ENCODE peak calls at places on chromosomes 16 and 17, in nine cellular contexts. One of them, this sample, is unnamed.

GRCh38 chr17:75142236-75142971 is 10.9 kb upstream of the NT5C start:
- DNase-seq in ovary: no peak
- DNase-seq in heart left ventricle: no peak
- DNase-seq in body of pancreas: no peak
- DNase-seq in IMR-90: no peak
- DNase-seq in suprapubic skin: no peak
- DNase-seq in esophagus squamous epithelium: no peak
- DNase-seq in H1: no peak
- DNase-seq in esophagus muscularis mucosa: no peak
- DNase-seq in this sample: no peak

GRCh38 chr16:17162560-17162959 is 308.2 kb downstream of the XYLT1 start:
- DNase-seq in esophagus muscularis mucosa: no peak
- DNase-seq in body of pancreas: no peak
- DNase-seq in suprapubic skin: no peak
- DNase-seq in H1: no peak
- DNase-seq in esophagus squamous epithelium: no peak
- DNase-seq in IMR-90: no peak
- DNase-seq in heart left ventricle: no peak
- DNase-seq in ovary: no peak
- DNase-seq in this sample: no peak

GRCh38 chr17:72614476-72614870 is 478.0 kb downstream of the SLC39A11 start:
- DNase-seq in esophagus squamous epithelium: no peak
- DNase-seq in ovary: no peak
- DNase-seq in esophagus muscularis mucosa: no peak
- DNase-seq in suprapubic skin: no peak
- DNase-seq in IMR-90: no peak
- DNase-seq in H1: no peak
- DNase-seq in heart left ventricle: no peak
- DNase-seq in body of pancreas: no peak
- DNase-seq in this sample: no peak

GRCh38 chr17:67912656-67913055 is 83.6 kb downstream of the C17orf58 start:
- DNase-seq in body of pancreas: no peak
- DNase-seq in IMR-90: no peak
- DNase-seq in heart left ventricle: no peak
- DNase-seq in suprapubic skin: no peak
- DNase-seq in H1: no peak
- DNase-seq in ovary: no peak
- DNase-seq in esophagus squamous epithelium: no peak
- DNase-seq in esophagus muscularis mucosa: no peak
- DNase-seq in this sample: no peak

GRCh38 chr16:53235851-53236250 is 181.1 kb downstream of the CHD9 start:
- DNase-seq in suprapubic skin: no peak
- DNase-seq in heart left ventricle: no peak
- DNase-seq in IMR-90: peak
- DNase-seq in H1: no peak
- DNase-seq in ovary: no peak
- DNase-seq in body of pancreas: no peak
- DNase-seq in esophagus squamous epithelium: no peak
- DNase-seq in esophagus muscularis mucosa: no peak
- DNase-seq in this sample: no peak

GRCh38 chr17:6231886-6232767 is 161.9 kb downstream of the WSCD1 start:
- DNase-seq in esophagus squamous epithelium: no peak
- DNase-seq in H1: no peak
- DNase-seq in heart left ventricle: no peak
- DNase-seq in body of pancreas: no peak
- DNase-seq in esophagus muscularis mucosa: no peak
- DNase-seq in IMR-90: no peak
- DNase-seq in ovary: no peak
- DNase-seq in suprapubic skin: no peak
- DNase-seq in this sample: no peak

GRCh38 chr16:8583712-8584111 is 6.6 kb downstream of the TMEM114 start:
- DNase-seq in suprapubic skin: no peak
- DNase-seq in body of pancreas: no peak
- DNase-seq in esophagus squamous epithelium: no peak
- DNase-seq in IMR-90: no peak
- DNase-seq in ovary: no peak
- DNase-seq in H1: no peak
- DNase-seq in heart left ventricle: no peak
- DNase-seq in esophagus muscularis mucosa: no peak
- DNase-seq in this sample: no peak

GRCh38 chr16:73054732-73055481 is 7.0 kb upstream of the ZFHX3 start:
- DNase-seq in esophagus muscularis mucosa: no peak
- DNase-seq in body of pancreas: no peak
- DNase-seq in esophagus squamous epithelium: no peak
- DNase-seq in H1: no peak
- DNase-seq in suprapubic skin: no peak
- DNase-seq in IMR-90: peak
- DNase-seq in ovary: no peak
- DNase-seq in heart left ventricle: no peak
- DNase-seq in this sample: no peak

GRCh38 chr16:56910654-56911539 is 21.0 kb upstream of the HERPUD1 start:
- DNase-seq in body of pancreas: peak
- DNase-seq in esophagus squamous epithelium: no peak
- DNase-seq in IMR-90: peak
- DNase-seq in esophagus muscularis mucosa: no peak
- DNase-seq in suprapubic skin: no peak
- DNase-seq in heart left ventricle: peak
- DNase-seq in ovary: no peak
- DNase-seq in H1: no peak
- DNase-seq in this sample: no peak

GRCh38 chr17:59361386-59361785 is 29.9 kb downstream of the YPEL2 start:
- DNase-seq in heart left ventricle: no peak
- DNase-seq in IMR-90: peak
- DNase-seq in H1: no peak
- DNase-seq in body of pancreas: no peak
- DNase-seq in suprapubic skin: no peak
- DNase-seq in ovary: no peak
- DNase-seq in esophagus muscularis mucosa: no peak
- DNase-seq in esophagus squamous epithelium: no peak
- DNase-seq in this sample: no peak

GRCh38 chr16:57255686-57256415 is 10.8 kb downstream of the ARL2BP start:
- DNase-seq in esophagus squamous epithelium: no peak
- DNase-seq in suprapubic skin: no peak
- DNase-seq in IMR-90: no peak
- DNase-seq in heart left ventricle: no peak
- DNase-seq in ovary: no peak
- DNase-seq in body of pancreas: no peak
- DNase-seq in H1: no peak
- DNase-seq in esophagus muscularis mucosa: no peak
- DNase-seq in this sample: no peak

GRCh38 chr17:60664022-60664421 is 13.6 kb upstream of the BCAS3 start:
- DNase-seq in H1: no peak
- DNase-seq in IMR-90: peak
- DNase-seq in suprapubic skin: no peak
- DNase-seq in esophagus squamous epithelium: no peak
- DNase-seq in ovary: no peak
- DNase-seq in heart left ventricle: no peak
- DNase-seq in esophagus muscularis mucosa: no peak
- DNase-seq in body of pancreas: no peak
- DNase-seq in this sample: no peak

GRCh38 chr17:70171159-70171558 is 1.8 kb downstream of the KCNJ2 start:
- DNase-seq in ovary: no peak
- DNase-seq in suprapubic skin: no peak
- DNase-seq in IMR-90: no peak
- DNase-seq in esophagus muscularis mucosa: no peak
- DNase-seq in body of pancreas: no peak
- DNase-seq in H1: no peak
- DNase-seq in esophagus squamous epithelium: no peak
- DNase-seq in heart left ventricle: no peak
- DNase-seq in this sample: no peak

GRCh38 chr17:59572301-59572924 is 7.0 kb downstream of the DHX40 start:
- DNase-seq in ovary: no peak
- DNase-seq in esophagus squamous epithelium: no peak
- DNase-seq in IMR-90: peak
- DNase-seq in suprapubic skin: no peak
- DNase-seq in esophagus muscularis mucosa: no peak
- DNase-seq in body of pancreas: no peak
- DNase-seq in heart left ventricle: no peak
- DNase-seq in H1: no peak
- DNase-seq in this sample: no peak

GRCh38 chr17:73952136-73952497 is 251.4 kb upstream of the RPL38 start:
- DNase-seq in suprapubic skin: no peak
- DNase-seq in esophagus squamous epithelium: no peak
- DNase-seq in H1: no peak
- DNase-seq in heart left ventricle: no peak
- DNase-seq in IMR-90: no peak
- DNase-seq in ovary: no peak
- DNase-seq in body of pancreas: no peak
- DNase-seq in esophagus muscularis mucosa: no peak
- DNase-seq in this sample: peak

GRCh38 chr17:38873646-38874380 is 4.0 kb downstream of the LASP1 start:
- DNase-seq in heart left ventricle: no peak
- DNase-seq in suprapubic skin: no peak
- DNase-seq in esophagus muscularis mucosa: no peak
- DNase-seq in ovary: no peak
- DNase-seq in IMR-90: no peak
- DNase-seq in H1: no peak
- DNase-seq in body of pancreas: no peak
- DNase-seq in esophagus squamous epithelium: no peak
- DNase-seq in this sample: no peak

GRCh38 chr17:31738488-31738887 is 120.6 kb downstream of the COPRS start:
- DNase-seq in ovary: no peak
- DNase-seq in suprapubic skin: no peak
- DNase-seq in esophagus muscularis mucosa: no peak
- DNase-seq in H1: no peak
- DNase-seq in IMR-90: no peak
- DNase-seq in heart left ventricle: peak
- DNase-seq in body of pancreas: no peak
- DNase-seq in esophagus squamous epithelium: no peak
- DNase-seq in this sample: no peak

GRCh38 chr17:42428141-42428944 is 5.3 kb upstream of the CAVIN1 start:
- DNase-seq in esophagus muscularis mucosa: no peak
- DNase-seq in ovary: peak
- DNase-seq in suprapubic skin: peak
- DNase-seq in heart left ventricle: no peak
- DNase-seq in body of pancreas: peak
- DNase-seq in esophagus squamous epithelium: no peak
- DNase-seq in H1: no peak
- DNase-seq in IMR-90: peak
- DNase-seq in this sample: peak
- H3K4me3 ChIP-seq in esophagus muscularis mucosa: no peak
- H3K4me3 ChIP-seq in ovary: no peak
- H3K4me3 ChIP-seq in suprapubic skin: no peak
- H3K4me3 ChIP-seq in heart left ventricle: no peak
- H3K4me3 ChIP-seq in body of pancreas: no peak
- H3K4me3 ChIP-seq in esophagus squamous epithelium: no peak
- H3K4me3 ChIP-seq in H1: no peak
- H3K4me3 ChIP-seq in IMR-90: no peak
- H3K4me3 ChIP-seq in this sample: no peak

GRCh38 chr17:77009877-77010276 is 130.9 kb upstream of the SEC14L1 start:
- DNase-seq in ovary: no peak
- DNase-seq in esophagus squamous epithelium: no peak
- DNase-seq in suprapubic skin: no peak
- DNase-seq in IMR-90: no peak
- DNase-seq in esophagus muscularis mucosa: no peak
- DNase-seq in body of pancreas: no peak
- DNase-seq in H1: no peak
- DNase-seq in heart left ventricle: no peak
- DNase-seq in this sample: no peak
- TF ChIP-seq POLR2A in ovary: no peak
- TF ChIP-seq POLR2A in esophagus squamous epithelium: no peak
- TF ChIP-seq POLR2A in suprapubic skin: no peak
- TF ChIP-seq POLR2A in IMR-90: no peak
- TF ChIP-seq POLR2A in esophagus muscularis mucosa: no peak
- TF ChIP-seq POLR2A in body of pancreas: no peak
- TF ChIP-seq POLR2A in H1: no peak
- TF ChIP-seq POLR2A in heart left ventricle: no peak
- TF ChIP-seq POLR2A in this sample: no peak

DNA sequence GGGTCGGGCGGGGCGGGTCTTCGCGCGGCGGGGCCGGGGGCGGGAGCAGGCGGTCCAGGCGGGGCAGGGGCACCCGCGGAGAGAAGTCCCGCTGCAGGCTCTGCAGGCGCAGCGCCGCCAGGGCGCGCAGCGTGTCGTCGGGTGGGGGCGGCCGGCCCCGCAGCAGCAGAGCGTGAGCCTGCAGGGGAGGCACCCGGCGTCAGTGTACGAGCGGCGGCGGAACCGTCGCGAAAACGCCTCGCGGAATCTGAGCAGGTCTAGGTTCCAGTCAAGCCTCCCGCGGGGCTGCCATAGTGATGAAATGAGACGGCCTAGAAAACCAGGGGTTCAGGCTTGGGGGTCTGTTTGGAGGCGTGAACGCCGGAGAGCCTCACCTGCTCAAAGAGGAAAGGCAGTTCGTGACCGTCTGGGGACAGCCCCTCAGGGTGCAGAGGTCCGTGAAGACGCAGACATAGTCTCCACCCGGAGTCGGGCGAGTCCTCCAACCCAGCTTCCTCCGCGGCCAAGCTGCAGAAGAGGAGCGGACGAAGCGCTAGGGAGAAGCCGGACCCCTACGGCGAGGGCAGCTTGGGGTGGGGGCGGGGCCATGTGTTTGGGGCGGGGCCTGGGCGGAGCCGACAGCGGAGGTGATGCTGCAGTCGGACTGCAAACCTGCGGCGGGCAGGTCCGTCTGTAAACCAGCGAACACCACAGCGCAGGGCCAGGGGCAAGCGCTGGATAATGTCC is 6.4 kb downstream of the PLEKHH3 start:
- DNase-seq in body of pancreas: no peak
- DNase-seq in heart left ventricle: no peak
- DNase-seq in IMR-90: no peak
- DNase-seq in esophagus muscularis mucosa: no peak
- DNase-seq in ovary: no peak
- DNase-seq in esophagus squamous epithelium: no peak
- DNase-seq in H1: no peak
- DNase-seq in suprapubic skin: no peak
- DNase-seq in this sample: no peak
- TF ChIP-seq CTCF in body of pancreas: no peak
- TF ChIP-seq CTCF in heart left ventricle: no peak
- TF ChIP-seq CTCF in IMR-90: no peak
- TF ChIP-seq CTCF in esophagus muscularis mucosa: no peak
- TF ChIP-seq CTCF in ovary: no peak
- TF ChIP-seq CTCF in esophagus squamous epithelium: no peak
- TF ChIP-seq CTCF in H1: no peak
- TF ChIP-seq CTCF in suprapubic skin: no peak
- TF ChIP-seq CTCF in this sample: no peak

GRCh38 chr16:81610144-81610842 is 165.7 kb downstream of the CMIP start:
- DNase-seq in ovary: peak
- DNase-seq in body of pancreas: peak
- DNase-seq in esophagus muscularis mucosa: no peak
- DNase-seq in H1: no peak
- DNase-seq in heart left ventricle: peak
- DNase-seq in IMR-90: peak
- DNase-seq in suprapubic skin: peak
- DNase-seq in esophagus squamous epithelium: no peak
- DNase-seq in this sample: no peak
- H3K4me3 ChIP-seq in ovary: no peak
- H3K4me3 ChIP-seq in body of pancreas: no peak
- H3K4me3 ChIP-seq in esophagus muscularis mucosa: peak
- H3K4me3 ChIP-seq in H1: no peak
- H3K4me3 ChIP-seq in heart left ventricle: peak
- H3K4me3 ChIP-seq in IMR-90: no peak
- H3K4me3 ChIP-seq in suprapubic skin: peak
- H3K4me3 ChIP-seq in esophagus squamous epithelium: peak
- H3K4me3 ChIP-seq in this sample: no peak

GRCh38 chr17:43720311-43721060 is 38.1 kb downstream of the SOST start:
- DNase-seq in esophagus squamous epithelium: peak
- DNase-seq in ovary: peak
- DNase-seq in heart left ventricle: peak
- DNase-seq in H1: no peak
- DNase-seq in IMR-90: peak
- DNase-seq in suprapubic skin: peak
- DNase-seq in body of pancreas: peak
- DNase-seq in esophagus muscularis mucosa: peak
- DNase-seq in this sample: peak
- TF ChIP-seq POLR2A in esophagus squamous epithelium: peak
- TF ChIP-seq POLR2A in ovary: peak
- TF ChIP-seq POLR2A in heart left ventricle: peak
- TF ChIP-seq POLR2A in H1: peak
- TF ChIP-seq POLR2A in IMR-90: no peak
- TF ChIP-seq POLR2A in suprapubic skin: peak
- TF ChIP-seq POLR2A in body of pancreas: peak
- TF ChIP-seq POLR2A in esophagus muscularis mucosa: no peak
- TF ChIP-seq POLR2A in this sample: no peak

GRCh38 chr17:28366605-28367004 is 1.6 kb upstream of the SEBOX start:
- DNase-seq in body of pancreas: no peak
- DNase-seq in heart left ventricle: no peak
- DNase-seq in esophagus squamous epithelium: no peak
- DNase-seq in H1: no peak
- DNase-seq in ovary: no peak
- DNase-seq in suprapubic skin: no peak
- DNase-seq in IMR-90: no peak
- DNase-seq in esophagus muscularis mucosa: no peak
- DNase-seq in this sample: no peak
- TF ChIP-seq CTCF in body of pancreas: no peak
- TF ChIP-seq CTCF in heart left ventricle: no peak
- TF ChIP-seq CTCF in esophagus squamous epithelium: no peak
- TF ChIP-seq CTCF in H1: peak
- TF ChIP-seq CTCF in ovary: no peak
- TF ChIP-seq CTCF in suprapubic skin: no peak
- TF ChIP-seq CTCF in IMR-90: no peak
- TF ChIP-seq CTCF in esophagus muscularis mucosa: no peak
- TF ChIP-seq CTCF in this sample: no peak